ENCODE peak calls at places on chromosomes 3 and 15, in eight cellular contexts. One of them, this sample, is unnamed.

GRCh38 chr15:31145271-31145911 is 43.9 kb upstream of the TRPM1 start:
- DNase-seq in psoas muscle: no peak
- DNase-seq in Caco-2: no peak
- DNase-seq in Calu3: no peak
- DNase-seq in IMR-90: peak
- DNase-seq in MM.1S: no peak
- DNase-seq in choroid plexus epithelial cell: peak
- DNase-seq in heart left ventricle: no peak
- DNase-seq in this sample: peak

GRCh38 chr15:48592221-48592731 is 53.2 kb downstream of the FBN1 start:
- DNase-seq in psoas muscle: no peak
- DNase-seq in Caco-2: no peak
- DNase-seq in Calu3: no peak
- DNase-seq in IMR-90: peak
- DNase-seq in MM.1S: no peak
- DNase-seq in choroid plexus epithelial cell: peak
- DNase-seq in heart left ventricle: no peak
- DNase-seq in this sample: peak

GRCh38 chr15:40893019-40893723 is 1.1 kb upstream of the VPS18 start:
- DNase-seq in psoas muscle: no peak
- DNase-seq in Caco-2: no peak
- DNase-seq in Calu3: no peak
- DNase-seq in IMR-90: no peak
- DNase-seq in MM.1S: no peak
- DNase-seq in choroid plexus epithelial cell: no peak
- DNase-seq in heart left ventricle: no peak
- DNase-seq in this sample: no peak

GRCh38 chr3:182618085-182618732 is 175.1 kb upstream of the ATP11B start:
- DNase-seq in psoas muscle: no peak
- DNase-seq in Caco-2: peak
- DNase-seq in Calu3: peak
- DNase-seq in IMR-90: no peak
- DNase-seq in MM.1S: peak
- DNase-seq in choroid plexus epithelial cell: peak
- DNase-seq in heart left ventricle: no peak
- DNase-seq in this sample: peak

GRCh38 chr15:31245756-31246155 is 80.9 kb upstream of the KLF13 start:
- DNase-seq in psoas muscle: no peak
- DNase-seq in Caco-2: no peak
- DNase-seq in Calu3: no peak
- DNase-seq in IMR-90: no peak
- DNase-seq in MM.1S: no peak
- DNase-seq in choroid plexus epithelial cell: no peak
- DNase-seq in heart left ventricle: no peak
- DNase-seq in this sample: peak

GRCh38 chr15:69648775-69649735 is 196.4 kb downstream of the RPLP1 start:
- DNase-seq in psoas muscle: no peak
- DNase-seq in Caco-2: peak
- DNase-seq in Calu3: no peak
- DNase-seq in IMR-90: no peak
- DNase-seq in MM.1S: peak
- DNase-seq in choroid plexus epithelial cell: no peak
- DNase-seq in heart left ventricle: no peak
- DNase-seq in this sample: no peak

GRCh38 chr3:33355611-33356010 is 78.4 kb downstream of the FBXL2 start:
- DNase-seq in psoas muscle: no peak
- DNase-seq in Caco-2: peak
- DNase-seq in Calu3: peak
- DNase-seq in IMR-90: peak
- DNase-seq in MM.1S: no peak
- DNase-seq in choroid plexus epithelial cell: peak
- DNase-seq in heart left ventricle: no peak
- DNase-seq in this sample: peak

GRCh38 chr3:133828576-133829309 is 23.1 kb downstream of the SRPRB start:
- DNase-seq in psoas muscle: no peak
- DNase-seq in Caco-2: no peak
- DNase-seq in Calu3: no peak
- DNase-seq in IMR-90: no peak
- DNase-seq in MM.1S: no peak
- DNase-seq in choroid plexus epithelial cell: no peak
- DNase-seq in heart left ventricle: peak
- DNase-seq in this sample: no peak

GRCh38 chr3:51696954-51697353 is 9.9 kb upstream of the GRM2 start:
- DNase-seq in psoas muscle: no peak
- DNase-seq in Caco-2: no peak
- DNase-seq in Calu3: no peak
- DNase-seq in IMR-90: no peak
- DNase-seq in MM.1S: no peak
- DNase-seq in choroid plexus epithelial cell: no peak
- DNase-seq in heart left ventricle: no peak
- DNase-seq in this sample: no peak

GRCh38 chr15:88932875-88933330 is 19.7 kb upstream of the MFGE8 start:
- DNase-seq in psoas muscle: no peak
- DNase-seq in Caco-2: no peak
- DNase-seq in Calu3: no peak
- DNase-seq in IMR-90: no peak
- DNase-seq in MM.1S: no peak
- DNase-seq in choroid plexus epithelial cell: no peak
- DNase-seq in heart left ventricle: no peak
- DNase-seq in this sample: no peak

GRCh38 chr15:65377105-65377975 is 462 bp downstream of the IGDCC3 start:
- DNase-seq in psoas muscle: no peak
- DNase-seq in Caco-2: peak
- DNase-seq in Calu3: peak
- DNase-seq in IMR-90: no peak
- DNase-seq in MM.1S: no peak
- DNase-seq in choroid plexus epithelial cell: peak
- DNase-seq in heart left ventricle: no peak
- DNase-seq in this sample: peak

GRCh38 chr15:29091666-29092065 is 178.0 kb downstream of the NSMCE3 start:
- DNase-seq in psoas muscle: no peak
- DNase-seq in Caco-2: no peak
- DNase-seq in Calu3: no peak
- DNase-seq in IMR-90: no peak
- DNase-seq in MM.1S: no peak
- DNase-seq in choroid plexus epithelial cell: no peak
- DNase-seq in heart left ventricle: no peak
- DNase-seq in this sample: no peak

GRCh38 chr3:186152889-186153292 is 44.0 kb upstream of the ETV5 start:
- DNase-seq in psoas muscle: no peak
- DNase-seq in Caco-2: no peak
- DNase-seq in Calu3: peak
- DNase-seq in IMR-90: no peak
- DNase-seq in MM.1S: peak
- DNase-seq in choroid plexus epithelial cell: no peak
- DNase-seq in heart left ventricle: no peak
- DNase-seq in this sample: no peak

GRCh38 chr3:108461641-108462040 is 48.8 kb downstream of the MYH15 start:
- DNase-seq in psoas muscle: no peak
- DNase-seq in Caco-2: no peak
- DNase-seq in Calu3: no peak
- DNase-seq in IMR-90: peak
- DNase-seq in MM.1S: peak
- DNase-seq in choroid plexus epithelial cell: no peak
- DNase-seq in heart left ventricle: no peak
- DNase-seq in this sample: peak

GRCh38 chr3:88059380-88060160 is 515 bp downstream of the ZNF654 start:
- DNase-seq in psoas muscle: no peak
- DNase-seq in Caco-2: no peak
- DNase-seq in Calu3: peak
- DNase-seq in IMR-90: no peak
- DNase-seq in MM.1S: peak
- DNase-seq in choroid plexus epithelial cell: no peak
- DNase-seq in heart left ventricle: no peak
- DNase-seq in this sample: no peak

GRCh38 chr15:47326506-47326905 is 390.8 kb upstream of the SEMA6D start:
- DNase-seq in psoas muscle: no peak
- DNase-seq in Caco-2: no peak
- DNase-seq in Calu3: no peak
- DNase-seq in IMR-90: no peak
- DNase-seq in MM.1S: no peak
- DNase-seq in choroid plexus epithelial cell: no peak
- DNase-seq in heart left ventricle: no peak
- DNase-seq in this sample: peak

GRCh38 chr3:74623261-74623836 is 8.9 kb upstream of the CNTN3 start:
- DNase-seq in psoas muscle: no peak
- DNase-seq in Caco-2: no peak
- DNase-seq in Calu3: no peak
- DNase-seq in IMR-90: no peak
- DNase-seq in MM.1S: peak
- DNase-seq in choroid plexus epithelial cell: no peak
- DNase-seq in heart left ventricle: no peak
- DNase-seq in this sample: no peak

DNA sequence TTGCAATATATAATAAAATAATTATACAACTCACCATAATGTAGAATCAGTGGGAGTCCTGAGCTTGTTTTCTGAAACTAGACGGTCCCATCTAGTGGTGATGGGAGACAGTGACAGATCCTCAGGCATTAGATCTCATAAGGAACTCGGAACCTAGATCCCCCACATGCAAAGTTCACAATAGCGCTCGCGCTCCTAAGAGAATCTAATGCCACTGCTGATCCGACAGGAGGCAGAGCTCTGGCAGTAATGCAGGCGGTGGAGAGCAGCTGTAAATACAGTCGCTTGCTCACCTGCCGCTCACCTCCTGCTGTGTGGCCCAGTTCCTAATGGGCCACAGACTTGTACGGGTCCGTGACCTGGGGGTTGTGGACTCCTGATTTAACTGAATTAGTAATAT is 87.8 kb downstream of the P3H2 start:
- DNase-seq in psoas muscle: no peak
- DNase-seq in Caco-2: peak
- DNase-seq in Calu3: no peak
- DNase-seq in IMR-90: no peak
- DNase-seq in MM.1S: no peak
- DNase-seq in choroid plexus epithelial cell: no peak
- DNase-seq in heart left ventricle: no peak
- DNase-seq in this sample: no peak
- TF ChIP-seq CTCF in psoas muscle: no peak
- TF ChIP-seq CTCF in Caco-2: no peak
- TF ChIP-seq CTCF in Calu3: no peak
- TF ChIP-seq CTCF in IMR-90: no peak
- TF ChIP-seq CTCF in MM.1S: no peak
- TF ChIP-seq CTCF in choroid plexus epithelial cell: no peak
- TF ChIP-seq CTCF in heart left ventricle: no peak
- TF ChIP-seq CTCF in this sample: no peak

DNA sequence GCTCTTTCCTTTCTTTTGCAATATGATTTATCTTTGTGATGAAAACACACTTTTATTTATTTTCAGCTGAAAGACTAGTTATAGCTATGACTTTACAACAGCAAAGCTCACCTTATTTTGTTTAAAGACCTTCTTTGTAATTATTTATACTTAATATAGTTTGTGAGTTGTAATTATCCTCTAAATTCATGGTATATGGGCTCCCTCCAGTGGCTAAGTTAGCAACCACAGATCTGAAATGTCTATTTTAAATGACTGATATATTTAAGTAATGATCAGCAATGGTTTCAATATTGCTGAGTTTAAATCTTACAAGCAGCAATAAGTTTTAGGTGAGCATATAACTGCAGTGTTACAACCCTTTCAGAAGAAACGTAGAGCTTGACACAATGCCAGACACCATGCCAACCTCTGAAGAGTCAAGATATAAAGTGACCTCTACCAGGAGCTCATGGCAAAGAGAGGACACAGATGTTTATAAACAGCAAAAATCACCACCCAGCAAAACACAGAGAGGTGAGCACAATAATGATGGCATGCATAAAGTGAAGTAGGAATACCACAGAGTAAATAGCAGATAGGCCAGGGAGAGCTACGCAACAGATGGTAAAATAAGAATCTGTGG is 143.6 kb upstream of the ZNF385D start:
- DNase-seq in psoas muscle: no peak
- DNase-seq in Caco-2: no peak
- DNase-seq in Calu3: peak
- DNase-seq in IMR-90: peak
- DNase-seq in MM.1S: peak
- DNase-seq in choroid plexus epithelial cell: peak
- DNase-seq in heart left ventricle: peak
- DNase-seq in this sample: peak
- TF ChIP-seq CTCF in psoas muscle: peak
- TF ChIP-seq CTCF in Caco-2: peak
- TF ChIP-seq CTCF in Calu3: peak
- TF ChIP-seq CTCF in IMR-90: peak
- TF ChIP-seq CTCF in MM.1S: peak
- TF ChIP-seq CTCF in choroid plexus epithelial cell: peak
- TF ChIP-seq CTCF in heart left ventricle: peak
- TF ChIP-seq CTCF in this sample: peak

DNA sequence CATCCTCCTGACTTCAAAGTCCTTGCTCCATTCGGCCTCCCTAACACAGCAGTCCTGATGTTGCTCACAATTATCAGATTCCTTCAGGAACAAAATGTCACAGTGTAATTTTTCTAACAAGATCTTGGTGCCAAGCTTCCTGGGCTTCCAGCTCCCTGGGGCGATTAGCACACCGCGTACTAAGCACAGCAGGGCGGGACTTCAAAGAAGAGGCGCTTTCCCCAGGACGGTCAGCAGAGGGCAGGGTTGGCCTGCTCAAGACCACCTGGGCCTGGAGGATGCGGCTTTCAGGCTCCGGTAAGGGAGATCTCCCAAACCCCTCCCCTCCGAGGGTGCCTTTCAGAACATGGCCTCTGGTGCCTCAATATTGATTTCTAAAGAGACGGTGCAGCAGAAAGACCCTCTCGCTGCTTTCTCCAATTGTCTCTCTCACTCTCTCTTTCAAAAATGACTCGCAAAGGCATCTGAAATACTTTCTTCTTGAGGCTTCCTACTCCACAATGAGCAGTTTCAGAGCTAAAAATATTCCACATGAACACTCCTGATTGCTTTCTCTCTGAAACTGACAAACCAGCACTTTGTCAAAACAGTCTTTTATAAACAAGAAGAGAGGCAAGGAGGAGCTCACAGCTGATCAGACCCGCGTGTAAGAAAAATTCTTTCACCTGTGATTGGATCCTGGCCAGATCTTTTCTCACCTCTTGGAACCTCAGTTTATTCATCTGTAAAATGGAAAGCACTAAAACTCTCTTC is 154.1 kb downstream of the ADAMTS9 start:
- DNase-seq in psoas muscle: peak
- DNase-seq in Caco-2: peak
- DNase-seq in Calu3: peak
- DNase-seq in IMR-90: peak
- DNase-seq in MM.1S: peak
- DNase-seq in choroid plexus epithelial cell: peak
- DNase-seq in heart left ventricle: peak
- DNase-seq in this sample: peak
- TF ChIP-seq CTCF in psoas muscle: peak
- TF ChIP-seq CTCF in Caco-2: peak
- TF ChIP-seq CTCF in Calu3: peak
- TF ChIP-seq CTCF in IMR-90: peak
- TF ChIP-seq CTCF in MM.1S: peak
- TF ChIP-seq CTCF in choroid plexus epithelial cell: peak
- TF ChIP-seq CTCF in heart left ventricle: peak
- TF ChIP-seq CTCF in this sample: peak

DNA sequence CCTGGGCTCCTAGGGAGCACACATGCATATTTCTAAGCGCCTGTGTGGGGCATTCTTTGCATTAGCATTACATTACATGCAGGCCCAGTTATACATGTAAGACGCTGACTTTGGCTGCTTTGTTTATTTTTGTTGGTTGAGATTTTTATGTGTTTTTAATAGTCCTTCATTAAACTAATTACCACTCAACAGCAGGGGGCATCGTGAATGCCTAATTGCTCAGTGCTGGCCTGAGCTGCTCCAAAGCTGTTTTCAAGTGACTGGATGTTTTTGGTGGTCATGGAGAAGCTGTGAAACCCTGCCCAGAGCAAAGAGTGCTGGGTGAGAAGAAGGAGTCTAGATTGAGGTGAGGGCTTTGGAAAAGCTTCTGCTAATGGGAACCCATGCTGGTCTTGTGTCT is 41.5 kb downstream of the GPD1L start:
- DNase-seq in psoas muscle: no peak
- DNase-seq in Caco-2: no peak
- DNase-seq in Calu3: no peak
- DNase-seq in IMR-90: no peak
- DNase-seq in MM.1S: no peak
- DNase-seq in choroid plexus epithelial cell: peak
- DNase-seq in heart left ventricle: no peak
- DNase-seq in this sample: no peak
- TF ChIP-seq CTCF in psoas muscle: no peak
- TF ChIP-seq CTCF in Caco-2: no peak
- TF ChIP-seq CTCF in Calu3: no peak
- TF ChIP-seq CTCF in IMR-90: peak
- TF ChIP-seq CTCF in MM.1S: peak
- TF ChIP-seq CTCF in choroid plexus epithelial cell: peak
- TF ChIP-seq CTCF in heart left ventricle: no peak
- TF ChIP-seq CTCF in this sample: no peak